ENCODE peak calls at places on chromosomes 3 and 15, in four cellular contexts. E is naive B cell; X is nephron progenitor cell; T is activated effector memory CD4-positive, alpha-beta T cell treated with anti-CD3 and anti-CD28 coated beads, Interleukin-2, amount 50 U/mL, for 16 hours. I is an unnamed sample.

GRCh38 chr3:184727357-184728060 is 15.6 kb upstream of the MAGEF1 start:
- DNase-seq in E (peak; percentile 46), X (peak; percentile 71), T (peak; percentile 72), I (no peak)

GRCh38 chr3:160409812-160410610 is 10.6 kb downstream of the SMC4 start:
- DNase-seq in E (no peak), X (no peak), T (no peak), I (no peak)

GRCh38 chr15:93929375-93930094 is 301.8 kb upstream of the MCTP2 start:
- DNase-seq in E (no peak), X (no peak), T (no peak), I (no peak)

GRCh38 chr3:160020057-160020711 is 31.5 kb downstream of the IL12A start:
- DNase-seq in E (no peak), X (no peak), T (no peak), I (no peak)

GRCh38 chr15:48190932-48191573 is 412 bp upstream of the CTXN2 start:
- DNase-seq in E (no peak), X (peak; percentile 97), T (peak; percentile 65), I (no peak)

GRCh38 chr3:17631617-17632016 is 110.8 kb downstream of the TBC1D5 start:
- DNase-seq in E (no peak), X (no peak), T (no peak), I (no peak)

GRCh38 chr3:55624238-55624637 is 137.1 kb upstream of the WNT5A start:
- DNase-seq in E (no peak), X (no peak), T (no peak), I (no peak)

GRCh38 chr3:128447561-128448013 is 19.1 kb downstream of the DNAJB8 start:
- DNase-seq in E (no peak), X (no peak), T (peak; percentile 71), I (no peak)

GRCh38 chr3:5205165-5205941 is 17.8 kb downstream of the EDEM1 start:
- DNase-seq in E (peak; percentile 56), X (no peak), T (peak; percentile 68), I (no peak)

GRCh38 chr15:59157398-59157797 is 49.2 kb upstream of the LDHAL6B start:
- DNase-seq in E (no peak), X (no peak), T (no peak), I (no peak)

GRCh38 chr3:36219398-36219797 is 160.9 kb upstream of the STAC start:
- DNase-seq in E (no peak), X (no peak), T (no peak), I (no peak)

GRCh38 chr3:125125822-125126245 is 70.0 kb upstream of the HEG1 start:
- DNase-seq in E (no peak), X (no peak), T (no peak), I (no peak)

GRCh38 chr3:194133661-194134230 is 2.2 kb upstream of the HES1 start:
- DNase-seq in E (no peak), X (peak; percentile 76), T (peak; percentile 67), I (peak; percentile 90)

GRCh38 chr15:98859149-98859548 is 148.4 kb downstream of the PGPEP1L start:
- DNase-seq in E (no peak), X (no peak), T (no peak), I (no peak)

GRCh38 chr15:82106671-82107070 is 60.9 kb upstream of the MEX3B start:
- DNase-seq in E (no peak), X (no peak), T (no peak), I (no peak)

GRCh38 chr3:39000008-39000450 is 51.7 kb downstream of the SCN11A start:
- DNase-seq in E (peak; percentile 6), X (no peak), T (no peak), I (no peak)

GRCh38 chr15:50265620-50266019 is at the start of gene HDC:
- DNase-seq in E (no peak), X (no peak), T (no peak), I (no peak)

GRCh38 chr3:41681479-41681878 is 280.4 kb downstream of the ULK4 start:
- DNase-seq in E (no peak), X (no peak), T (no peak), I (no peak)

GRCh38 chr3:160935413-160936095 is 169.6 kb downstream of the B3GALNT1 start:
- DNase-seq in E (no peak), X (no peak), T (no peak), I (no peak)

GRCh38 chr3:138638641-138639040 is 30.1 kb downstream of the FAIM start:
- DNase-seq in E (no peak), X (no peak), T (no peak), I (no peak)